ENCODE peak calls at places on chromosome 2, in five cellular contexts. B is fibroblast of the aortic adventitia, F is choroid plexus epithelial cell, P is AG04450, A is breast epithelium. D is an unnamed sample.

GRCh38 chr2:133157141-133157540 is 411.1 kb downstream of the NCKAP5 start:
- DNase-seq in B (no peak), A (no peak), P (no peak), F (no peak), D (no peak)

GRCh38 chr2:109467701-109468100 is 146.1 kb downstream of the SEPTIN10 start:
- DNase-seq in F (no peak), B (no peak), A (no peak), P (no peak), D (no peak)

GRCh38 chr2:37779123-37779522 is 107.7 kb upstream of the CDC42EP3 start:
- DNase-seq in F (no peak), A (no peak), B (no peak), P (no peak), D (no peak)

GRCh38 chr2:178279142-178279541 is 84.8 kb downstream of the OSBPL6 start:
- DNase-seq in A (no peak), P (peak; percentile 59), F (peak; percentile 87), B (peak; percentile 94), D (peak; percentile 81)

GRCh38 chr2:170819941-170820646 is 3.4 kb downstream of the GAD1 start:
- DNase-seq in F (no peak), B (no peak), P (no peak), A (no peak), D (no peak)

GRCh38 chr2:107685587-107685986 is 141.1 kb upstream of the RGPD4 start:
- DNase-seq in B (no peak), P (no peak), A (no peak), F (no peak), D (no peak)

GRCh38 chr2:163736433-163737168 is 793 bp upstream of the FIGN start:
- DNase-seq in B (peak; percentile 33), F (peak; percentile 49), P (no peak), A (no peak), D (peak; percentile 72)

GRCh38 chr2:190912731-190913130 is 32.1 kb downstream of the GLS start:
- DNase-seq in B (peak; percentile 42), P (no peak), F (peak; percentile 62), A (no peak), D (no peak)

GRCh38 chr2:121075006-121075545 is 209.9 kb downstream of the TFCP2L1 start:
- DNase-seq in F (peak; percentile 93), P (peak; percentile 82), B (peak; percentile 86), A (no peak), D (peak; percentile 63)

GRCh38 chr2:217622205-217622621 is 380.6 kb downstream of the TNS1 start:
- DNase-seq in A (no peak), P (peak; percentile 92), F (peak; percentile 64), B (no peak), D (peak; percentile 57)

GRCh38 chr2:101704046-101704466 is 6.5 kb downstream of the MAP4K4 start:
- DNase-seq in A (peak; percentile 69), B (peak; percentile 94), P (peak; percentile 66), F (peak; percentile 90), D (peak; percentile 84)

GRCh38 chr2:85437488-85438290 is 19.2 kb downstream of the SH2D6 start:
- DNase-seq in B (peak; percentile 82), P (no peak), A (peak; percentile 82), F (peak; percentile 87), D (peak; percentile 77)
- H3K4me3 ChIP-seq in B (peak overlapping the region; percentile 35), P (peak overlapping the region; percentile 50), A (peak overlapping the region; percentile 56), F (peak overlapping the region; percentile 44), D (peak overlapping the region; percentile 71)

GRCh38 chr2:173961346-173961705 is 3.8 kb downstream of the SP3 start:
- DNase-seq in F (no peak), B (no peak), P (no peak), A (no peak), D (no peak)
- H3K4me3 ChIP-seq in F (no peak overlapping the region), B (no peak overlapping the region), P (no peak overlapping the region), A (no peak overlapping the region), D (peak overlapping the region; percentile 86)

GRCh38 chr2:234881413-234882241 is 70.2 kb upstream of the SH3BP4 start:
- DNase-seq in P (peak; percentile 92), F (peak; percentile 97), B (peak; percentile 99), A (peak; percentile 70), D (peak; percentile 74)
- H3K4me3 ChIP-seq in P (peak overlapping the region; percentile 29), F (no peak overlapping the region), B (peak overlapping the region; percentile 23), A (peak overlapping the region; percentile 9), D (peak overlapping the region; percentile 78)

GRCh38 chr2:3604207-3604877 is 9.4 kb downstream of the COLEC11 start:
- DNase-seq in P (no peak), A (no peak), B (no peak), F (no peak), D (no peak)

GRCh38 chr2:3603536-3604206 is 8.8 kb downstream of the COLEC11 start:
- DNase-seq in F (no peak), P (no peak), A (no peak), B (no peak), D (no peak)

GRCh38 chr2:3606028-3606369 is 11.1 kb downstream of the COLEC11 start:
- DNase-seq in P (no peak), A (no peak), B (no peak), F (no peak), D (no peak)

GRCh38 chr2:3606370-3607124 is 11.6 kb downstream of the COLEC11 start:
- DNase-seq in F (no peak), B (no peak), A (no peak), P (no peak), D (no peak)

DNA sequence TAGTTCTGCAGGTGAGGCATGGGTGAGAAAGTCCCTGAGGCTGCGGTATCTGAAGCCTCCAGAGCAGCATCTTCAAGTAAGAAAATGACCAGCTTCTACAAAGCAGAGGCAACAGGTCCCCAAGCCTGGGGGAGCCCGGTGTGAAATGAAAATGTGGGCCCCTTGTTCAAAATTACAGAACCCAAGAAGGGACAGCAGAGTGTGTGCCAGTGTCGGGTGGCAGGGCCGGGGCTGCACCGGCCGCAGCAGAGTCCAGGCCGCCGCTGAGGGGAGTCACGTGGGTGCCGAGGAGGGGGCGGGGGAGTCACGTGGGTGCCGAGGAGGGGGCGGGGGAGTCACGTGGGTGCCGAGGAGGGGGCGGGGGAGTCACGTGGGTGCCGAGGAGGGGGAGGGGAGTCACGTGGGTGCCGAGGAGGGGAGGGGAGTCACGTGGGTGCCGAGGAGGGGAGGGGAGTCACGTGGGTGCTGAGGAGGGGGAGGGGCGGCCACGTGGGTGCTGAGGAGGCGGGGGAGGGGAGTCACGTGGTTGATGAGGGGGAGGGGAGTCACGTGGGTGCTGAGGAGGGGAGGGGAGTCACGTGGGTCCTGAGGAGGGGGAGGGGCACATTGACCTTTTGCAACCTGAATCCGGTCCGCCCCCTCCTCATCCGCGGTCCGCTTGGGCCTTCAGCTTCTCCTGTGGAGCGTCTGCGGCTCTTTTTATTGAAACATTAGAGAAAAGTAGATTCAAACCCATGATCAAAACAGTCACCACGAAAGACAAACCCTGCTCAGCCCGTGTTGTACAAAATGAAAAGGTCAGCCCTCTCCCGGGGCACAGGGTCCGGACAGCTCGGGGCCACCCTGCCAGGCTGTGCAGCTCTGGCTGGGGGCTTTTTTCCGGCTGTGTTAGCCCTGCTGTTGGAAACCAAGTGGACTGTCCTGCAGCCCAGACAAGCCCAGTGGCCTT is 10.4 kb downstream of the COLEC11 start:
- DNase-seq in P (no peak), B (peak; percentile 55), A (peak; percentile 30), F (peak; percentile 56), D (peak; percentile 67)
- H3K4me3 ChIP-seq in P (no peak overlapping the region), B (no peak overlapping the region), A (peak overlapping the region; percentile 3), F (no peak overlapping the region), D (peak overlapping the region; percentile 28)